ENCODE peak calls at places on chromosomes 12 and 14, in eight cellular contexts. P is endothelial cell; V is stromal cell of bone marrow; X is uterus; A is NCI-H1930; J is nucleus accumbens; Q is HFF-Myc; N is CD8-positive, alpha-beta memory T cell. K is an unnamed sample.

GRCh38 chr12:132489078-132489601 is 811 bp upstream of the FBRSL1 start:
- DNase-seq in N (peak), P (peak), V (no peak), X (no peak), J (peak), Q (no peak), A (no peak), K (no peak)

GRCh38 chr14:72710212-72710611 is 183.7 kb downstream of the DPF3 start:
- DNase-seq in Q (no peak), J (no peak), A (no peak), N (no peak), X (no peak), V (no peak), P (no peak), K (no peak)

GRCh38 chr14:67480011-67480410 is 8.5 kb downstream of the TMEM229B start:
- DNase-seq in V (no peak), P (no peak), A (no peak), X (no peak), Q (no peak), J (no peak), N (no peak), K (no peak)

GRCh38 chr14:31582286-31582691 is 21.1 kb downstream of the NUBPL start:
- DNase-seq in J (peak), P (no peak), A (no peak), Q (peak), X (no peak), N (no peak), V (peak), K (no peak)

GRCh38 chr14:60980811-60981625 is at the start of the genes SLC38A6 and TRMT5:
- DNase-seq in A (peak), P (peak), X (peak), J (peak), N (peak), Q (peak), V (peak), K (peak)

GRCh38 chr14:99724196-99724891 is 40.2 kb downstream of the CYP46A1 start:
- DNase-seq in P (no peak), J (no peak), A (no peak), X (peak), Q (no peak), N (no peak), V (no peak), K (no peak)

GRCh38 chr14:101480022-101480746 is 81.1 kb upstream of the DIO3 start:
- DNase-seq in Q (no peak), A (no peak), V (no peak), N (no peak), X (peak), J (no peak), P (no peak), K (no peak)

GRCh38 chr12:24743891-24744793 is 204.8 kb downstream of the BCAT1 start:
- DNase-seq in A (no peak), V (no peak), P (no peak), X (no peak), Q (no peak), N (no peak), J (no peak), K (no peak)

GRCh38 chr12:9721394-9722092 is 11.4 kb downstream of the CLECL1 start:
- DNase-seq in A (no peak), J (no peak), V (no peak), N (no peak), X (no peak), Q (peak), P (no peak), K (no peak)

GRCh38 chr12:94170690-94171594 is 22.6 kb downstream of the PLXNC1 start:
- DNase-seq in X (no peak), J (no peak), Q (no peak), N (no peak), P (no peak), A (no peak), V (no peak), K (no peak)

GRCh38 chr14:22875003-22875747 is 3.6 kb downstream of the LRP10 start:
- DNase-seq in V (no peak), N (no peak), X (no peak), A (no peak), J (no peak), Q (no peak), P (no peak), K (no peak)

GRCh38 chr14:50832935-50833607 is 2.1 kb upstream of the NIN start:
- DNase-seq in V (no peak), P (no peak), X (no peak), J (no peak), A (no peak), Q (no peak), N (no peak), K (no peak)

GRCh38 chr12:96981053-96981452 is 74.0 kb downstream of the NEDD1 start:
- DNase-seq in P (no peak), Q (peak), X (no peak), J (peak), N (no peak), V (peak), A (no peak), K (peak)

GRCh38 chr12:6432991-6433390 is 11.8 kb upstream of the CD27 start:
- DNase-seq in V (no peak), X (no peak), Q (no peak), A (no peak), P (no peak), J (no peak), N (no peak), K (no peak)

GRCh38 chr14:69226178-69226577 is 33.8 kb upstream of the GALNT16 start:
- DNase-seq in Q (no peak), J (no peak), X (no peak), P (no peak), V (no peak), A (no peak), N (no peak), K (no peak)

GRCh38 chr12:49365542-49365941 is 1.7 kb upstream of the SPATS2 start:
- DNase-seq in A (no peak), J (no peak), X (no peak), N (no peak), Q (no peak), V (no peak), P (no peak), K (no peak)

GRCh38 chr12:52964556-52965336 is 15.8 kb downstream of the KRT18 start:
- DNase-seq in X (no peak), J (no peak), V (no peak), Q (no peak), N (no peak), P (no peak), A (no peak), K (no peak)

GRCh38 chr12:16605666-16606116 is 271 bp downstream of the LMO3 start:
- DNase-seq in Q (no peak), V (no peak), J (no peak), N (no peak), P (no peak), A (no peak), X (peak), K (no peak)

GRCh38 chr12:121537814-121538698 is 42.8 kb downstream of the KDM2B start:
- DNase-seq in P (peak), J (peak), N (peak), X (no peak), Q (no peak), V (no peak), A (no peak), K (no peak)

GRCh38 chr12:57553343-57554202 is 3.7 kb downstream of the KIF5A start:
- DNase-seq in P (no peak), J (no peak), Q (no peak), A (no peak), X (no peak), V (no peak), N (no peak), K (no peak)

GRCh38 chr14:69574266-69574953 is at the start of gene CCDC177:
- DNase-seq in P (peak), Q (no peak), X (peak), J (peak), A (peak), N (peak), V (no peak), K (no peak)

GRCh38 chr14:91892918-91893527 is 25.7 kb upstream of the TC2N start:
- DNase-seq in N (peak), P (peak), Q (no peak), J (no peak), A (no peak), V (no peak), X (no peak), K (no peak)

K was measured in GM04504.